ENCODE peak calls at places on chromosomes 4 and X, in five cellular contexts. O, K, M, A and J are unnamed samples.
A peak's percentile ranks its signal among the peaks of the same experiment; 100 is the strongest.

GRCh38 chr4:173958445-173958844 is 325.0 kb downstream of the FBXO8 start:
- DNase-seq in O (no peak), K (no peak), M (no peak), A (no peak), J (no peak)

GRCh38 chr4:108399610-108400265 is 220.6 kb upstream of the RPL34 start:
- DNase-seq in O (no peak), K (peak; percentile 58), M (no peak), A (no peak), J (no peak)

GRCh38 chrX:131170148-131170547 is 112.0 kb downstream of the ARHGAP36 start:
- DNase-seq in O (no peak), K (no peak), M (no peak), A (no peak), J (no peak)

GRCh38 chr4:22962186-22962786 is 269.5 kb downstream of the GBA3 start:
- DNase-seq in O (no peak), K (peak; percentile 35), M (peak; percentile 49), A (no peak), J (no peak)

GRCh38 chr4:79607979-79608378 is 200.0 kb upstream of the GK2 start:
- DNase-seq in O (no peak), K (no peak), M (no peak), A (no peak), J (no peak)

GRCh38 chr4:103307479-103308042 is 109.4 kb upstream of the CENPE start:
- DNase-seq in O (no peak), K (no peak), M (no peak), A (no peak), J (no peak)

GRCh38 chr4:1082215-1083182 is 30.9 kb downstream of the RNF212 start:
- DNase-seq in O (peak; percentile 53), K (peak; percentile 82), M (peak; percentile 59), A (no peak), J (no peak)

GRCh38 chrX:123876177-123876576 is 16.3 kb downstream of the XIAP start:
- DNase-seq in O (no peak), K (no peak), M (no peak), A (no peak), J (no peak)

GRCh38 chr4:94175553-94176260 is 32.0 kb upstream of the SMARCAD1 start:
- DNase-seq in O (no peak), K (no peak), M (no peak), A (no peak), J (no peak)

GRCh38 chrX:110280954-110281353 is 36.9 kb downstream of the AMMECR1 start:
- DNase-seq in O (peak; percentile 65), K (peak; percentile 35), M (no peak), A (no peak), J (no peak)

GRCh38 chr4:84481077-84481878 is 17.8 kb downstream of the NKX6-1 start:
- DNase-seq in O (no peak), K (no peak), M (no peak), A (no peak), J (no peak)

GRCh38 chr4:84995386-84995785 is 28.9 kb upstream of the WDFY3 start:
- DNase-seq in O (no peak), K (peak; percentile 93), M (no peak), A (no peak), J (no peak)

GRCh38 chr4:6493668-6494304 is 21.4 kb upstream of the PPP2R2C start:
- DNase-seq in O (no peak), K (peak; percentile 12), M (peak; percentile 27), A (no peak), J (no peak)

GRCh38 chr4:157217708-157218107 is 2.8 kb upstream of the GRIA2 start:
- DNase-seq in O (no peak), K (peak; percentile 11), M (no peak), A (no peak), J (no peak)

GRCh38 chr4:128517739-128518510 is 230.3 kb upstream of the PGRMC2 start:
- DNase-seq in O (peak; percentile 89), K (peak; percentile 98), M (peak; percentile 22), A (no peak), J (no peak)

GRCh38 chr4:84583871-84584373 is 995 bp downstream of the CDS1 start:
- DNase-seq in O (no peak), K (no peak), M (no peak), A (no peak), J (no peak)

GRCh38 chr4:65367306-65367705 is 303.0 kb downstream of the EPHA5 start:
- DNase-seq in O (no peak), K (no peak), M (no peak), A (no peak), J (no peak)

GRCh38 chr4:181792641-181793612 is 450.3 kb upstream of the TENM3 start:
- DNase-seq in O (no peak), K (no peak), M (no peak), A (no peak), J (no peak)

GRCh38 chr4:3683077-3683743 is 83.0 kb upstream of the ADRA2C start:
- DNase-seq in O (no peak), K (no peak), M (no peak), A (no peak), J (no peak)

GRCh38 chrX:109952985-109953905 is 49.7 kb upstream of the TMEM164 start:
- DNase-seq in O (no peak), K (no peak), M (peak; percentile 0), A (no peak), J (no peak)

GRCh38 chrX:100995469-100995868 is 26.0 kb downstream of the ARL13A start:
- DNase-seq in O (peak; percentile 68), K (peak; percentile 89), M (no peak), A (no peak), J (no peak)

GRCh38 chr4:74266081-74266480 is 42.2 kb upstream of the EPGN start:
- DNase-seq in O (no peak), K (no peak), M (no peak), A (no peak), J (no peak)

GRCh38 chrX:45619290-45619689 is 418.6 kb upstream of the DIPK2B start:
- DNase-seq in O (peak; percentile 29), K (peak; percentile 64), M (no peak), A (no peak), J (no peak)

GRCh38 chrX:7139202-7140081 is 8.1 kb upstream of the STS start:
- DNase-seq in O (no peak), K (peak; percentile 57), M (no peak), A (no peak), J (no peak)

GRCh38 chrX:154542723-154543424 is 3.8 kb downstream of the G6PD start:
- DNase-seq in O (no peak), K (no peak), M (no peak), A (no peak), J (peak; percentile 19)

GRCh38 chr4:166039822-166040221 is 166.8 kb downstream of the TLL1 start:
- DNase-seq in O (no peak), K (no peak), M (no peak), A (no peak), J (no peak)

GRCh38 chrX:133534172-133534571 is 118.9 kb upstream of the GPC4 start:
- DNase-seq in O (no peak), K (no peak), M (no peak), A (no peak), J (no peak)

GRCh38 chrX:124338733-124339514 is 6.5 kb downstream of the TEX13D start:
- DNase-seq in O (no peak), K (no peak), M (peak; percentile 3), A (no peak), J (peak; percentile 37)

GRCh38 chr4:36224969-36225903 is 19.1 kb downstream of the ARAP2 start:
- DNase-seq in O (no peak), K (no peak), M (no peak), A (no peak), J (no peak)

GRCh38 chrX:154372612-154373022 is 1.8 kb downstream of the FLNA start:
- DNase-seq in O (no peak), K (peak; percentile 38), M (no peak), A (peak; percentile 25), J (no peak)

GRCh38 chrX:56233682-56234081 is 1.5 kb downstream of the KLF8 start:
- DNase-seq in O (no peak), K (peak; percentile 79), M (peak; percentile 51), A (peak; percentile 8), J (no peak)

GRCh38 chrX:84336646-84337045 is 148.6 kb upstream of the RPS6KA6 start:
- DNase-seq in O (no peak), K (no peak), M (no peak), A (no peak), J (no peak)

GRCh38 chr4:15963568-15963967 is 593 bp upstream of the FGFBP2 start:
- DNase-seq in O (no peak), K (no peak), M (no peak), A (no peak), J (peak; percentile 18)

GRCh38 chr4:57044996-57045395 is 65.2 kb downstream of the IGFBP7 start:
- DNase-seq in O (no peak), K (peak; percentile 61), M (no peak), A (no peak), J (no peak)

GRCh38 chr4:114642173-114642780 is 43.7 kb downstream of the UGT8 start:
- DNase-seq in O (no peak), K (no peak), M (no peak), A (no peak), J (no peak)

GRCh38 chrX:104972737-104973136 is 247.8 kb downstream of the TEX13A start:
- DNase-seq in O (no peak), K (no peak), M (no peak), A (no peak), J (no peak)